ENCODE peak calls at places on chromosomes 3 and 15, in seven cellular contexts. M is cardiac muscle cell; I is PC-3; V is NCI-H2081 treated with DMSO at 0.1 percent for 48 hours; J is activated CD8-positive, alpha-beta memory T cell treated with anti-CD3 and anti-CD28 coated beads, Interleukin-2, amount 50 U/mL, for 48 hours; H is GM10248; D is DND-41. C is an unnamed sample.

GRCh38 chr3:117010316-117010715 is 300.7 kb downstream of the TUSC7 start:
- DNase-seq in H (no peak), V (no peak), D (no peak), M (no peak), J (no peak), I (no peak), C (no peak)

GRCh38 chr3:113695818-113696645 is at the start of gene USF3:
- DNase-seq in V (no peak), M (peak), D (peak), J (peak), H (peak), I (peak), C (peak)

GRCh38 chr15:27686376-27686775 is 412.7 kb downstream of the OCA2 start:
- DNase-seq in D (no peak), H (no peak), J (no peak), M (no peak), I (peak), V (no peak), C (no peak)

GRCh38 chr15:94607176-94607654 is 375.9 kb downstream of the MCTP2 start:
- DNase-seq in H (no peak), J (no peak), V (no peak), D (peak), I (no peak), M (no peak), C (no peak)

GRCh38 chr3:194134231-194134756 is 1.7 kb upstream of the HES1 start:
- DNase-seq in H (peak), M (peak), D (peak), V (no peak), I (no peak), J (peak), C (peak)

GRCh38 chr15:94266789-94267188 is 35.4 kb downstream of the MCTP2 start:
- DNase-seq in D (no peak), I (peak), H (no peak), J (no peak), V (no peak), M (no peak), C (no peak)

GRCh38 chr15:29452881-29453731 is 183.5 kb upstream of the NSMCE3 start:
- DNase-seq in I (peak), H (no peak), J (no peak), D (no peak), V (no peak), M (peak), C (no peak)

GRCh38 chr3:167480748-167481147 is 6.9 kb upstream of the SERPINI2 start:
- DNase-seq in I (peak), V (no peak), M (no peak), D (no peak), J (no peak), H (no peak), C (no peak)

C was measured in mesothelial cell of epicardium.